ENCODE peak calls at places on chromosomes 13 and 19, in six cellular contexts. E is stimulated activated CD4-positive, alpha-beta T cell treated with anti-CD3 and anti-CD28 coated beads, Interleukin-2, amount 100 ng/mL, for 48 hours; L is stomach; S is lower leg skin; Q is small intestine; Z is stimulated activated CD8-positive, alpha-beta memory T cell treated with anti-CD3 and anti-CD28 coated beads, Interleukin-15, amount 100 ng/mL, for 1 hour. V is an unnamed sample.

GRCh38 chr19:10884273-10884672 is 12.9 kb downstream of the CARM1 start:
- DNase-seq in E (no peak), L (no peak), S (no peak), Q (no peak), Z (no peak), V (no peak)

GRCh38 chr19:39212377-39212742 is 8.3 kb upstream of the SYCN start:
- DNase-seq in E (peak; percentile 66), L (peak; percentile 59), S (no peak), Q (peak; percentile 40), Z (peak; percentile 39), V (peak; percentile 35)

GRCh38 chr19:47186337-47187022 is 44.5 kb downstream of the BBC3 start:
- DNase-seq in E (peak; percentile 66), L (no peak), S (no peak), Q (peak; percentile 36), Z (peak; percentile 38), V (no peak)

GRCh38 chr13:38883783-38884182 is 106.8 kb downstream of the STOML3 start:
- DNase-seq in E (no peak), L (peak; percentile 49), S (no peak), Q (no peak), Z (no peak), V (no peak)

GRCh38 chr13:102333320-102334181 is 68.3 kb downstream of the FGF14 start:
- DNase-seq in E (no peak), L (no peak), S (no peak), Q (no peak), Z (no peak), V (peak; percentile 99)

GRCh38 chr13:101654916-101655315 is 202.4 kb downstream of the ITGBL1 start:
- DNase-seq in E (no peak), L (no peak), S (no peak), Q (no peak), Z (no peak), V (no peak)

GRCh38 chr13:50229935-50230334 is 214.7 kb downstream of the KCNRG start:
- DNase-seq in E (no peak), L (no peak), S (no peak), Q (no peak), Z (no peak), V (no peak)

GRCh38 chr13:51895906-51896888 is 34.4 kb downstream of the CCDC70 start:
- DNase-seq in E (peak; percentile 27), L (peak; percentile 67), S (no peak), Q (peak; percentile 57), Z (no peak), V (peak; percentile 4)

GRCh38 chr13:28716511-28716910 is 2.3 kb downstream of the SLC46A3 start:
- DNase-seq in E (no peak), L (no peak), S (no peak), Q (peak; percentile 97), Z (no peak), V (no peak)

GRCh38 chr13:36261976-36262375 is 35.6 kb downstream of the CCDC169 start:
- DNase-seq in E (no peak), L (no peak), S (no peak), Q (no peak), Z (no peak), V (no peak)

GRCh38 chr19:14091086-14091884 is 734 bp upstream of the SAMD1 start:
- DNase-seq in E (peak; percentile 63), L (no peak), S (no peak), Q (peak; percentile 81), Z (no peak), V (peak; percentile 42)

GRCh38 chr13:83085186-83085900 is 796.9 kb downstream of the SLITRK1 start:
- DNase-seq in E (no peak), L (no peak), S (no peak), Q (no peak), Z (no peak), V (no peak)

GRCh38 chr19:10871711-10872550 is 578 bp downstream of the CARM1 start:
- DNase-seq in E (peak; percentile 23), L (peak; percentile 41), S (peak; percentile 91), Q (peak; percentile 33), Z (no peak), V (peak; percentile 26)

GRCh38 chr13:56720841-56721240 is 419.9 kb upstream of the PRR20A start:
- DNase-seq in E (no peak), L (no peak), S (no peak), Q (no peak), Z (no peak), V (no peak)

GRCh38 chr19:17404621-17405249 is 695 bp downstream of the BST2 start:
- DNase-seq in E (no peak), L (no peak), S (no peak), Q (no peak), Z (no peak), V (no peak)

GRCh38 chr19:16106121-16106520 is 5.6 kb upstream of the RAB8A start:
- DNase-seq in E (no peak), L (no peak), S (no peak), Q (no peak), Z (no peak), V (no peak)

GRCh38 chr19:50568321-50569022 is at the start of gene LRRC4B:
- DNase-seq in E (no peak), L (no peak), S (no peak), Q (no peak), Z (no peak), V (no peak)

GRCh38 chr19:54100560-54100959 is at the start of gene OSCAR:
- DNase-seq in E (no peak), L (no peak), S (no peak), Q (no peak), Z (no peak), V (no peak)

GRCh38 chr19:39864118-39864517 is 17.9 kb upstream of the FBL start:
- DNase-seq in E (no peak), L (no peak), S (no peak), Q (no peak), Z (no peak), V (no peak)